ENCODE peak calls at places on chromosomes 6 and 20, in eight cellular contexts. One of them, this sample, is unnamed.

GRCh38 chr6:41022294-41022693 is 16.7 kb downstream of the UNC5CL start:
- DNase-seq in ovary: no peak
- DNase-seq in H1: no peak
- DNase-seq in tibial nerve: no peak
- DNase-seq in HCT116: no peak
- DNase-seq in breast epithelium: no peak
- DNase-seq in lower leg skin: no peak
- DNase-seq in H54: no peak
- DNase-seq in this sample: no peak

GRCh38 chr20:4465855-4466545 is 255.7 kb upstream of the PRND start:
- DNase-seq in ovary: no peak
- DNase-seq in H1: no peak
- DNase-seq in tibial nerve: no peak
- DNase-seq in HCT116: no peak
- DNase-seq in breast epithelium: no peak
- DNase-seq in lower leg skin: no peak
- DNase-seq in H54: no peak
- DNase-seq in this sample: no peak

GRCh38 chr6:73513496-73513854 is 7.4 kb downstream of the EEF1A1 start:
- DNase-seq in ovary: no peak
- DNase-seq in H1: no peak
- DNase-seq in tibial nerve: no peak
- DNase-seq in HCT116: no peak
- DNase-seq in breast epithelium: no peak
- DNase-seq in lower leg skin: no peak
- DNase-seq in H54: no peak
- DNase-seq in this sample: no peak

GRCh38 chr6:25017932-25018581 is 82.3 kb upstream of the RIPOR2 start:
- DNase-seq in ovary: no peak
- DNase-seq in H1: peak
- DNase-seq in tibial nerve: peak
- DNase-seq in HCT116: peak
- DNase-seq in breast epithelium: peak
- DNase-seq in lower leg skin: peak
- DNase-seq in H54: peak
- DNase-seq in this sample: no peak

GRCh38 chr20:17772005-17772343 is 72.2 kb downstream of the BANF2 start:
- DNase-seq in ovary: no peak
- DNase-seq in H1: no peak
- DNase-seq in tibial nerve: no peak
- DNase-seq in HCT116: no peak
- DNase-seq in breast epithelium: no peak
- DNase-seq in lower leg skin: no peak
- DNase-seq in H54: no peak
- DNase-seq in this sample: no peak

GRCh38 chr6:106639812-106640211 is 10.4 kb downstream of the QRSL1 start:
- DNase-seq in ovary: no peak
- DNase-seq in H1: no peak
- DNase-seq in tibial nerve: no peak
- DNase-seq in HCT116: no peak
- DNase-seq in breast epithelium: no peak
- DNase-seq in lower leg skin: no peak
- DNase-seq in H54: no peak
- DNase-seq in this sample: no peak

GRCh38 chr6:16419636-16420331 is 181.4 kb downstream of the GMPR start:
- DNase-seq in ovary: no peak
- DNase-seq in H1: no peak
- DNase-seq in tibial nerve: no peak
- DNase-seq in HCT116: no peak
- DNase-seq in breast epithelium: no peak
- DNase-seq in lower leg skin: no peak
- DNase-seq in H54: no peak
- DNase-seq in this sample: no peak

GRCh38 chr20:63396300-63396699 is 35.2 kb upstream of the CHRNA4 start:
- DNase-seq in ovary: no peak
- DNase-seq in H1: no peak
- DNase-seq in tibial nerve: no peak
- DNase-seq in HCT116: no peak
- DNase-seq in breast epithelium: no peak
- DNase-seq in lower leg skin: no peak
- DNase-seq in H54: no peak
- DNase-seq in this sample: no peak

GRCh38 chr6:122778334-122778733 is 1.2 kb upstream of the FABP7 start:
- DNase-seq in ovary: no peak
- DNase-seq in H1: no peak
- DNase-seq in tibial nerve: no peak
- DNase-seq in HCT116: no peak
- DNase-seq in breast epithelium: no peak
- DNase-seq in lower leg skin: no peak
- DNase-seq in H54: no peak
- DNase-seq in this sample: no peak

GRCh38 chr6:167957626-167958025 is 39.8 kb upstream of the KIF25 start:
- DNase-seq in ovary: no peak
- DNase-seq in H1: no peak
- DNase-seq in tibial nerve: no peak
- DNase-seq in HCT116: peak
- DNase-seq in breast epithelium: no peak
- DNase-seq in lower leg skin: no peak
- DNase-seq in H54: no peak
- DNase-seq in this sample: no peak

GRCh38 chr6:84979541-84979940 is 215.1 kb upstream of the TBX18 start:
- DNase-seq in ovary: no peak
- DNase-seq in H1: no peak
- DNase-seq in tibial nerve: no peak
- DNase-seq in HCT116: no peak
- DNase-seq in breast epithelium: no peak
- DNase-seq in lower leg skin: no peak
- DNase-seq in H54: no peak
- DNase-seq in this sample: no peak

GRCh38 chr6:110448846-110449544 is 27.4 kb downstream of the SLC22A16 start:
- DNase-seq in ovary: no peak
- DNase-seq in H1: no peak
- DNase-seq in tibial nerve: no peak
- DNase-seq in HCT116: no peak
- DNase-seq in breast epithelium: no peak
- DNase-seq in lower leg skin: no peak
- DNase-seq in H54: no peak
- DNase-seq in this sample: no peak

GRCh38 chr6:30730611-30731435 is 10.7 kb downstream of the TUBB start:
- DNase-seq in ovary: peak
- DNase-seq in H1: no peak
- DNase-seq in tibial nerve: peak
- DNase-seq in HCT116: peak
- DNase-seq in breast epithelium: peak
- DNase-seq in lower leg skin: peak
- DNase-seq in H54: no peak
- DNase-seq in this sample: no peak

GRCh38 chr20:58803533-58803932 is 47.2 kb downstream of the GNAS-AS1 start:
- DNase-seq in ovary: no peak
- DNase-seq in H1: no peak
- DNase-seq in tibial nerve: no peak
- DNase-seq in HCT116: no peak
- DNase-seq in breast epithelium: no peak
- DNase-seq in lower leg skin: no peak
- DNase-seq in H54: no peak
- DNase-seq in this sample: no peak

GRCh38 chr6:101231606-101232235 is 161.8 kb upstream of the GRIK2 start:
- DNase-seq in ovary: no peak
- DNase-seq in H1: no peak
- DNase-seq in tibial nerve: no peak
- DNase-seq in HCT116: no peak
- DNase-seq in breast epithelium: no peak
- DNase-seq in lower leg skin: no peak
- DNase-seq in H54: no peak
- DNase-seq in this sample: no peak

GRCh38 chr6:157068691-157069228 is 254.6 kb downstream of the TMEM242 start:
- DNase-seq in ovary: no peak
- DNase-seq in H1: no peak
- DNase-seq in tibial nerve: no peak
- DNase-seq in HCT116: no peak
- DNase-seq in breast epithelium: no peak
- DNase-seq in lower leg skin: no peak
- DNase-seq in H54: no peak
- DNase-seq in this sample: no peak

DNA sequence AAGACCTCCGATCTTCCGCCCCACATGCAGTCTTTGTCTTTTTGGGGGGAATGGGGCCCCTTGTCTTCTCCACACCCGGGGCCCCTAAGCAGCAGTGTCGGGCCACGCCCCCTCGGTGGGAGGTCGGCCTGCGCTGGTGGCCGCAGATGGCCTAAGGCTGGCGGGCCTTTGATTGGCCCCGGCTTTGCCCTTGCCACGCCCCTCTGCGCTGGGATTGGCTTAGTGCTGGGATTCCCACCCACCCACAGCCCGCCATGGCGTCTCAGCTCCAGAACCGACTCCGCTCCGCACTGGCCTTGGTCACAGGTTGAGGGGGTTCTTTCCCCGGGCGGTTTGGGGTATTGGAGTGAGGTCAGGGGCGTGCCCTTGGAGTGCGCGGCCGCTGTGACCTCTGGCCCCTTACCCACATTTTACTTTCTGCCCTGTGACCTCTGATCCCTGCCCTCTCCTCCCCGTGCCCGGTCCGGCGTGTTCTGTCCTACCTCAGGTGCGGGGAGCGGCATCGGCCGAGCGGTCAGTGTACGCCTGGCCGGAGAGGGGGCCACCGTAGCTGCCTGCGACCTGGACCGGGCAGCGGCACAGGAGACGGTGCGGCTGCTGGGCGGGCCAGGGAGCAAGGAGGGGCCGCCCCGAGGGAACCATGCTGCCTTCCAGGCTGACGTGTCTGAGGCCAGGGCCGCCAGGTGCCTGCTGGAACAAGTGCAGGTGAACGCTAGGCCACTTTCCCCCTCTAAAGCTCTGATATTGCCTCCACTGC is at the start of gene HSD17B8:
- DNase-seq in ovary: peak
- DNase-seq in H1: peak
- DNase-seq in tibial nerve: peak
- DNase-seq in HCT116: peak
- DNase-seq in breast epithelium: peak
- DNase-seq in lower leg skin: peak
- DNase-seq in H54: no peak
- DNase-seq in this sample: no peak
- TF ChIP-seq POLR2A in ovary: no peak
- TF ChIP-seq POLR2A in H1: peak
- TF ChIP-seq POLR2A in tibial nerve: peak
- TF ChIP-seq POLR2A in HCT116: peak
- TF ChIP-seq POLR2A in breast epithelium: no peak
- TF ChIP-seq POLR2A in lower leg skin: no peak
- TF ChIP-seq POLR2A in H54: no peak
- TF ChIP-seq POLR2A in this sample: no peak

GRCh38 chr6:148648754-148649453 is 97.9 kb upstream of the UST start:
- DNase-seq in ovary: no peak
- DNase-seq in H1: no peak
- DNase-seq in tibial nerve: no peak
- DNase-seq in HCT116: no peak
- DNase-seq in breast epithelium: no peak
- DNase-seq in lower leg skin: no peak
- DNase-seq in H54: no peak
- DNase-seq in this sample: no peak

GRCh38 chr6:148653138-148653776 is 93.6 kb upstream of the UST start:
- DNase-seq in ovary: no peak
- DNase-seq in H1: no peak
- DNase-seq in tibial nerve: no peak
- DNase-seq in HCT116: peak
- DNase-seq in breast epithelium: no peak
- DNase-seq in lower leg skin: no peak
- DNase-seq in H54: no peak
- DNase-seq in this sample: no peak

GRCh38 chr6:148650941-148651540 is 95.8 kb upstream of the UST start:
- DNase-seq in ovary: no peak
- DNase-seq in H1: no peak
- DNase-seq in tibial nerve: no peak
- DNase-seq in HCT116: no peak
- DNase-seq in breast epithelium: no peak
- DNase-seq in lower leg skin: no peak
- DNase-seq in H54: no peak
- DNase-seq in this sample: no peak

DNA sequence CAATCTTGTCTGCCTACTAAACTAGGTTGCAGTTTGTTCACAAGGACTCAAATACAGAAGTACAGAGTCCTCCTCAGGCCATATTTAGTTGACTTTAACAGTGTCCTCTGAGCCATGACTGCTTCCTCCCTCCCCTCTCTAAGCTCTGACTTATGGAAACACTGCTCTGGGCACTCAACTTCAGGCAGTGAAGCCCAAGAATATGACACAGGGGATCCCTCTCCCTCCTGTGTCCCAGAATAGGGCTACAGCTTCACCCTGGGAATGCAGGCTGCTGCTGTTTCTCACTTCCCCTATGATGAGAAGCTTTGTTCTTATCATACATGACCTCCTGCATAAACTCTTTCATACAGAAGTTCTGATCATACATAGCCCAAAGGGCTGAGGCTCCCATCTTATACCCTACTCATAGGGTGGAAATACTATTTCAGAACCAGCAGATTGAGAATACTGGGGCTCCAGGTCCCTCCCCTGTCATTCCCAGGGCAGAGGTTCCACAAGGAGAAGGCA is 97.3 kb upstream of the UST start:
- DNase-seq in ovary: no peak
- DNase-seq in H1: no peak
- DNase-seq in tibial nerve: no peak
- DNase-seq in HCT116: no peak
- DNase-seq in breast epithelium: no peak
- DNase-seq in lower leg skin: no peak
- DNase-seq in H54: no peak
- DNase-seq in this sample: no peak
- TF ChIP-seq POLR2A in ovary: no peak
- TF ChIP-seq POLR2A in H1: no peak
- TF ChIP-seq POLR2A in tibial nerve: no peak
- TF ChIP-seq POLR2A in HCT116: no peak
- TF ChIP-seq POLR2A in breast epithelium: no peak
- TF ChIP-seq POLR2A in lower leg skin: no peak
- TF ChIP-seq POLR2A in H54: no peak
- TF ChIP-seq POLR2A in this sample: no peak

GRCh38 chr6:28281288-28282064 is at the start of gene PGBD1:
- DNase-seq in ovary: peak
- DNase-seq in H1: peak
- DNase-seq in tibial nerve: peak
- DNase-seq in HCT116: peak
- DNase-seq in breast epithelium: peak
- DNase-seq in lower leg skin: peak
- DNase-seq in H54: peak
- DNase-seq in this sample: no peak
- TF ChIP-seq POLR2A in ovary: no peak
- TF ChIP-seq POLR2A in H1: peak
- TF ChIP-seq POLR2A in tibial nerve: no peak
- TF ChIP-seq POLR2A in HCT116: no peak
- TF ChIP-seq POLR2A in breast epithelium: no peak
- TF ChIP-seq POLR2A in lower leg skin: no peak
- TF ChIP-seq POLR2A in H54: peak
- TF ChIP-seq POLR2A in this sample: no peak

DNA sequence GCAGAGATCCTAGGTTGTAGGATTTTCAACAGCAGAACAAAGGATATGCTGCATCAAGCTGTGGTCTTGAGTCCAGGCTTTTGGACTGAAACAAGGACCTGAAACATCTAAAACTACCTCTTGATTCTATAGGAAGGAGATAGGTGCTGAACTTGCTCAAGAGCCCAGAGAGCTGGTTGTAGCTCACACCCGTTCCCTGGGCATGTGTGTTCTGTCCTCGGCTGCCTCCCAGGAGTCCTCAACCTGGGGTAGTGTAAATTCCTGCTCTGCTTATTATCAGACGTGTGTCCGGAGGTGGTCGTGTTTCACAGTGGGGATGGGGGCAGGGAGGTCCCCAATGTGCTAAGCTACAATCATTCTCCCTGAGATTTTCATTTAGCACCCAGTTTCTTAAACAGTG is 4.8 kb downstream of the NOP56 start:
- DNase-seq in ovary: no peak
- DNase-seq in H1: no peak
- DNase-seq in tibial nerve: no peak
- DNase-seq in HCT116: no peak
- DNase-seq in breast epithelium: no peak
- DNase-seq in lower leg skin: no peak
- DNase-seq in H54: no peak
- DNase-seq in this sample: no peak
- TF ChIP-seq POLR2A in ovary: no peak
- TF ChIP-seq POLR2A in H1: no peak
- TF ChIP-seq POLR2A in tibial nerve: no peak
- TF ChIP-seq POLR2A in HCT116: no peak
- TF ChIP-seq POLR2A in breast epithelium: no peak
- TF ChIP-seq POLR2A in lower leg skin: no peak
- TF ChIP-seq POLR2A in H54: no peak
- TF ChIP-seq POLR2A in this sample: no peak